ENCODE peak calls at places on chromosomes 7 and 10, in seven cellular contexts. T is cardiac muscle cell, L is GM12878, Q is right atrium auricular region, K is tibial artery, A is right lobe of liver, N is transverse colon. D is an unnamed sample.

GRCh38 chr7:74606101-74606908 is 51.2 kb upstream of the GTF2I start:
- DNase-seq in T (peak; percentile 13), L (no peak), Q (no peak), K (no peak), A (peak; percentile 70), N (peak; percentile 65), D (no peak)

GRCh38 chr10:48245977-48246376 is 28.5 kb downstream of the FRMPD2 start:
- DNase-seq in T (no peak), L (no peak), Q (peak; percentile 30), K (no peak), A (no peak), N (no peak), D (no peak)

GRCh38 chr7:112462236-112462635 is 12.0 kb downstream of the IFRD1 start:
- DNase-seq in T (peak; percentile 96), L (no peak), Q (no peak), K (peak; percentile 38), A (no peak), N (peak; percentile 34), D (no peak)

GRCh38 chr10:11430421-11431275 is 180.8 kb downstream of the USP6NL start:
- DNase-seq in T (peak; percentile 4), L (no peak), Q (no peak), K (no peak), A (no peak), N (no peak), D (no peak)

GRCh38 chr10:60314306-60314940 is 75.3 kb downstream of the ANK3 start:
- DNase-seq in T (peak; percentile 76), L (no peak), Q (no peak), K (no peak), A (no peak), N (no peak), D (no peak)

GRCh38 chr7:52017802-52018679 is 701.4 kb upstream of the COBL start:
- DNase-seq in T (no peak), L (no peak), Q (no peak), K (no peak), A (peak; percentile 20), N (peak; percentile 20), D (no peak)

GRCh38 chr7:27420702-27421101 is 178.1 kb downstream of the EVX1 start:
- DNase-seq in T (no peak), L (no peak), Q (no peak), K (no peak), A (peak; percentile 29), N (peak; percentile 68), D (no peak)

GRCh38 chr10:130611239-130611638 is 475.0 kb downstream of the GLRX3 start:
- DNase-seq in T (no peak), L (no peak), Q (no peak), K (no peak), A (no peak), N (no peak), D (no peak)

GRCh38 chr10:101110856-101111523 is 20.1 kb upstream of the TLX1 start:
- DNase-seq in T (no peak), L (no peak), Q (no peak), K (no peak), A (no peak), N (no peak), D (no peak)

GRCh38 chr7:2894118-2894940 is 50.2 kb upstream of the GNA12 start:
- DNase-seq in T (no peak), L (peak; percentile 51), Q (no peak), K (no peak), A (no peak), N (peak; percentile 55), D (no peak)

GRCh38 chr10:62454696-62455451 is 80.7 kb downstream of the ZNF365 start:
- DNase-seq in T (peak; percentile 77), L (no peak), Q (peak; percentile 73), K (peak; percentile 66), A (no peak), N (no peak), D (no peak)

DNA sequence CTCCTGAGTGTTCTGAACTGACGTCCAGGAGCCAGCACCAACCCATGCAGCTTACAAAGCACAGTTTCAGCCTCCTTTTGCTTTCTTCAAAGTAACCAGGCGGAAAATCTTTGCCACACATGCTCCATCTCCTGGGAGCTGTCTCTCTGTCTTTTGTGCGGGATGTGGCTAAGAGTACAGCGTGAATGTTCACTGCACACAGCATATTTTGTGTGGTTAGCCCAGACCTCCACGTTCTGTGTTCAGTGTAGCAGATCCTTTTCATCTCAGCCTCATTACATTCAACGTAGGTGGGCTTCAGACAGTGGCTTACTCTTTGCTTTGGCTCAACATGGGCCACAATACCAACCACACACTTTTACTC is 200.8 kb downstream of the TNS3 start:
- DNase-seq in T (no peak), L (no peak), Q (no peak), K (no peak), A (no peak), N (no peak), D (no peak)
- H3K4me1 ChIP-seq in T (peaks cover 19% of the 10 kb centered on the region), L (no peaks in the 10 kb centered on the region), Q (no peaks in the 10 kb centered on the region), K (peaks cover 14% of the 10 kb centered on the region), A (peaks cover 4% of the 10 kb centered on the region), N (peaks cover 54% of the 10 kb centered on the region), D (peaks cover 11% of the 10 kb centered on the region)

GRCh38 chr10:102283890-102284289 is 38.6 kb downstream of the GBF1 start:
- DNase-seq in T (no peak), L (no peak), Q (no peak), K (no peak), A (no peak), N (no peak), D (no peak)
- H3K27ac ChIP-seq in T (peak overlapping the region; percentile 61), L (peak overlapping the region; percentile 15), Q (no peak overlapping the region), K (no peak overlapping the region), A (peak overlapping the region; percentile 79), N (no peak overlapping the region), D (no peak overlapping the region)

GRCh38 chr7:41996381-41997035 is 240.5 kb downstream of the GLI3 start:
- DNase-seq in T (peak; percentile 68), L (no peak), Q (no peak), K (no peak), A (no peak), N (no peak), D (no peak)
- H3K4me1 ChIP-seq in T (no peaks in the 10 kb centered on the region), L (no peaks in the 10 kb centered on the region), Q (no peaks in the 10 kb centered on the region), K (no peaks in the 10 kb centered on the region), A (no peaks in the 10 kb centered on the region), N (peaks cover 44% of the 10 kb centered on the region), D (no peaks in the 10 kb centered on the region)

GRCh38 chr10:124156524-124157225 is 63.3 kb upstream of the CHST15 start:
- DNase-seq in T (peak; percentile 59), L (no peak), Q (no peak), K (no peak), A (peak; percentile 59), N (no peak), D (no peak)
- H3K27ac ChIP-seq in T (no peak overlapping the region), L (no peak overlapping the region), Q (peak overlapping the region; percentile 41), K (peak overlapping the region; percentile 71), A (no peak overlapping the region), N (no peak overlapping the region), D (peak overlapping the region; percentile 84)

D was measured in thoracic aorta.